ENCODE peak calls at places on chromosomes 13 and 19, in seven cellular contexts. X is cardiac muscle cell, C is GM06990, V is hepatocyte, A is mammary epithelial cell, Y is B cell, Q is psoas muscle. U is an unnamed sample.

GRCh38 chr13:47858678-47859050 is 142.4 kb downstream of the SUCLA2 start:
- DNase-seq in X (peak; percentile 80), C (no peak), V (peak; percentile 13), A (peak; percentile 78), Y (no peak), Q (no peak), U (no peak)

GRCh38 chr13:97259787-97260641 is 37.9 kb downstream of the MBNL2 start:
- DNase-seq in X (peak; percentile 85), C (no peak), V (peak; percentile 73), A (no peak), Y (no peak), Q (peak; percentile 58), U (no peak)

GRCh38 chr19:3520166-3521103 is 14.3 kb downstream of the FZR1 start:
- DNase-seq in X (no peak), C (no peak), V (peak; percentile 51), A (peak; percentile 95), Y (no peak), Q (no peak), U (no peak)

GRCh38 chr19:6253886-6254285 is 25.9 kb downstream of the MLLT1 start:
- DNase-seq in X (no peak), C (no peak), V (no peak), A (no peak), Y (no peak), Q (no peak), U (no peak)

GRCh38 chr19:42512130-42512636 is 16.1 kb downstream of the CEACAM1 start:
- DNase-seq in X (no peak), C (no peak), V (no peak), A (no peak), Y (no peak), Q (no peak), U (no peak)

GRCh38 chr13:77262198-77262597 is 64.7 kb downstream of the MYCBP2 start:
- DNase-seq in X (no peak), C (no peak), V (no peak), A (no peak), Y (no peak), Q (no peak), U (no peak)

GRCh38 chr13:43293008-43293407 is 269.6 kb downstream of the DNAJC15 start:
- DNase-seq in X (no peak), C (no peak), V (no peak), A (no peak), Y (no peak), Q (no peak), U (no peak)

GRCh38 chr19:19347401-19347800 is 26.8 kb downstream of the MAU2 start:
- DNase-seq in X (no peak), C (no peak), V (no peak), A (no peak), Y (no peak), Q (no peak), U (no peak)

GRCh38 chr13:62357887-62358645 is 942.4 kb upstream of the PCDH20 start:
- DNase-seq in X (peak; percentile 56), C (no peak), V (peak; percentile 60), A (no peak), Y (no peak), Q (no peak), U (no peak)

GRCh38 chr13:45367358-45367757 is 26.4 kb upstream of the TPT1 start:
- DNase-seq in X (peak; percentile 65), C (peak; percentile 65), V (peak; percentile 80), A (peak; percentile 99), Y (peak; percentile 88), Q (no peak), U (peak; percentile 53)

GRCh38 chr19:19170053-19170945 is at the start of gene MEF2B:
- DNase-seq in X (peak; percentile 73), C (peak; percentile 90), V (peak; percentile 89), A (peak; percentile 27), Y (peak; percentile 90), Q (peak; percentile 89), U (peak; percentile 51)

GRCh38 chr19:36838784-36839324 is 667 bp upstream of the ZNF790 start:
- DNase-seq in X (no peak), C (no peak), V (no peak), A (no peak), Y (no peak), Q (no peak), U (no peak)

GRCh38 chr19:19719798-19720197 is 13.1 kb downstream of the ZNF14 start:
- DNase-seq in X (no peak), C (no peak), V (no peak), A (no peak), Y (no peak), Q (no peak), U (no peak)

GRCh38 chr13:49858183-49858856 is 65.8 kb upstream of the KPNA3 start:
- DNase-seq in X (peak; percentile 86), C (no peak), V (peak; percentile 71), A (peak; percentile 79), Y (no peak), Q (no peak), U (no peak)

GRCh38 chr13:26878465-26878864 is 117.9 kb upstream of the GPR12 start:
- DNase-seq in X (no peak), C (no peak), V (no peak), A (no peak), Y (no peak), Q (no peak), U (no peak)

GRCh38 chr19:40806385-40807146 is 7.6 kb downstream of the EGLN2 start:
- DNase-seq in X (peak; percentile 98), C (peak; percentile 80), V (peak; percentile 95), A (peak; percentile 63), Y (peak; percentile 68), Q (peak; percentile 88), U (peak; percentile 75)

DNA sequence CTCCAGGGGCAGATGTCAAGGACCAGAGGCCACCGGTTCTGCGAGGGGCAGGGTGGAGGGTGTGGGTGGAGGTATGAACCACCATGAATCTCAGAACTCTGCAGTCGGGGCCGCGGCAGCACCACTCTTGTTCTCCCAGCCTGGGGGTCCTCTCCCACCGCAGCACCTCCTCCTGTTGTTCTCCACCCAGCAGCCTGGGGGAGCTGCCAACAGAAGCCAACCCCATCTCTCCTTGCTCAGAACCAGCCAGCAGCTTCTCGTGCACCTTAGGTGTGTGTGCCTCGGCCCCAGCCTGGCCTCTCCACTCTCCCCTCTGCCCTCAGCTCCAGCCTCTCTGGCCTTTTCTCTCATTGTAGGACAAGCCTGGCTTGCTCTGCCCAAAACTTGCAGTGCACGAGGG is 31.9 kb upstream of the CCNE1 start:
- DNase-seq in X (no peak), C (no peak), V (no peak), A (no peak), Y (no peak), Q (no peak), U (no peak)
- TF ChIP-seq CTCF in X (no peak), C (peak; percentile 36), V (no peak), A (peak; percentile 2), Y (no peak), Q (no peak), U (no peak)

GRCh38 chr19:16661480-16662034 is 618 bp downstream of the TMEM38A start:
- DNase-seq in X (no peak), C (peak; percentile 71), V (peak; percentile 24), A (no peak), Y (no peak), Q (peak; percentile 88), U (no peak)

GRCh38 chr19:16660763-16661479 is at the start of gene TMEM38A:
- DNase-seq in X (peak; percentile 9), C (peak; percentile 65), V (peak; percentile 77), A (peak; percentile 22), Y (peak; percentile 42), Q (peak; percentile 86), U (no peak)

GRCh38 chr19:16657384-16657783 is 2.6 kb downstream of the SMIM7 start:
- DNase-seq in X (no peak), C (no peak), V (no peak), A (no peak), Y (no peak), Q (no peak), U (no peak)

GRCh38 chr19:16659464-16659831 is 496 bp downstream of the SMIM7 start:
- DNase-seq in X (no peak), C (no peak), V (no peak), A (no peak), Y (no peak), Q (no peak), U (no peak)

GRCh38 chr19:16659832-16660708 is at the start of gene SMIM7:
- DNase-seq in X (peak; percentile 100), C (peak; percentile 97), V (peak; percentile 99), A (peak; percentile 98), Y (peak; percentile 99), Q (peak; percentile 100), U (peak; percentile 85)
- TF ChIP-seq CTCF in X (peak; percentile 13), C (peak; percentile 38), V (peak; percentile 25), A (no peak), Y (no peak), Q (peak; percentile 8), U (no peak)

DNA sequence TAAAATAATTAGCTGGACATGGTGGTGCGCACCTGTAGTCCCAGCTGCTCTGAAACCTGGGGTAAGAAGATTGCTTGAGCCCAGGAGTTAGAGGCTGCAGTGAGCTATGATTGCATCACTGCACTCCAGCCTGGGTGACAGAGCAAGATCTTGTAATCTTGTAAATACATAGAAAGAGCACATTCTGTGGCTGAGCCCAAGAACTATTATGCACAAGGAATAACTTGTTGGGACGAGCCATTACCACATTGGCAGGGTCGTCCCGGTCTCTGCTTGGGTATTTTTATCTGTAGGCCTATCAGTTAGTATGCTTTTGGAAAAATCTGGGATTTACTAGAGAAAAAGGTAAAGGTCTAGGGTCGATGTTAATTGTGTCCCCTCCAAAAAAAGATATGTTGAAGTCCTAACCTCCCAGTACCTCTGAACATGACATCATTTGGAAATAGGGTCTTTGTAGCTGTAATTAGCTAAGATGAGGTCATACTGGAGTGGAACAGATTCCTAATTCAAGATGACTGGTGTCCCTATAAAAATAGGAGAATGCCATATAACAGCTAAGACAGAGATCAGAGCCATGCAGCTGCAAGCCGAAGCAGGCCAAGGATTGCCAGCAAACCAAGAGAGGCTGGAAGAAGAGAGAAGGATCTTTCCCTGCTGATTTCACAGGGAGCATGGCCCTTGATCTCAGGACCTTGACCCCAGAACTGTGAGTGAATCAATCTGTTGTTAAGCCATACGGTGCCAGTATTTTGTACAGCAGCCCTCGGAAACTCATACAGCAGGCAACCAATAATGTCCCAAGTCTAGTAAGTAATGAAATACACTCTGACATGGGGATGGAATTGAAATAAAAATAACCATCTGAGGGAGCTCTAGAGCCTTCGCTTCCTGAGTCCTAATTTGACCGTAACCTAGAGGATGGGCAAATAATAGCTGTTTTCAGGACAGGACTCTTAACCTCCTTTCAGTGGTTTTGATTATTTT is 77.0 kb downstream of the TM9SF2 start:
- DNase-seq in X (peak; percentile 29), C (no peak), V (no peak), A (no peak), Y (no peak), Q (no peak), U (no peak)
- TF ChIP-seq CTCF in X (peak; percentile 36), C (no peak), V (peak; percentile 24), A (peak; percentile 35), Y (no peak), Q (no peak), U (no peak)

DNA sequence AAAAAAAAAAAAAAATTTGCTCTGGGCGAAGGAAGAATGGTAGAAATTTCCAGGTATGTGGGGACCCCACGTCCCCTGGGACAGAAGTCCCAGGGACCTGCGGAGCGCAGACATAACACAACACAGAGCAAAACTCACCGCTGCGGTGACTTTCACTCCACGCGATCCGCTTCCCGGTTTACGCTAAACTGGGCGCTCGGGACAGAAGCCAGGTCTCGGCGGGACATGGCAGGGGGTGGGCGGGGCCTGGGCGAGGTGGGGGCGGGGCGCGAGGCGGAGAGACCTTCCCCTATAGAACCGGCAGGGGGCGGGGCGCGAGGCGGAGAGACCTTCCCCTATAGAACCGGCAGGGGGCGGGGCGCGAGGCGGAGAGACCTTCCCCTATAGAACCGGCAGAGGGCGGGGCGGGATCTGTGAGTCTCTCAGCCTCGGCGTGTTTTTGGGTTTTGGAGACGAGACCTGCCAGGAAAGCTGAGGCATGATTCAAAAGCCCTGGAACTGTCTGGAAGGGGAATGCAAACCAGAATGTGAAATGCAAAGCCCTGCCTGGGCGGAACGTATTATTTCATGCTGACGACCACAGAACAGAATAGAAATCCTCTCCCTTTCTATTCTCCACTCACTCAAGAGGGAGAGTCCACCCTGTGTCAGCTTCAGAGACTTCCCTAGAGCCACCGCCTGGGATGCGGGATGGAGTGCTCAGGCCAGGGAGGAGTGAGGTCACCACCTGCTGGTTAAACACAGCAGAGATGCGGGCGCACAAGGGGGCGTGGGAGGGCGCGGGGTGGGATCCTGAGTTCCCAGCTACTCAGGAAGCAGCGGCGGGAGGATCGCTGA is 20.2 kb upstream of the ERVV-1 start:
- DNase-seq in X (peak; percentile 89), C (peak; percentile 28), V (peak; percentile 91), A (peak; percentile 71), Y (peak; percentile 84), Q (peak; percentile 79), U (peak; percentile 55)
- TF ChIP-seq CTCF in X (peak; percentile 35), C (peak; percentile 26), V (peak; percentile 60), A (peak; percentile 56), Y (peak; percentile 85), Q (peak; percentile 48), U (peak; percentile 15)

U was measured in omental fat pad.